ENCODE peak calls at places on chromosomes 3 and 15, in nine cellular contexts. O is breast epithelium, B is Peyer's patch, H is body of pancreas, C is heart left ventricle, K is uterus, A is IMR-90, P is sigmoid colon, I is K562. D is an unnamed sample.

GRCh38 chr3:28207000-28207733 is 34.3 kb upstream of the CMC1 start:
- DNase-seq in B (no peak), I (no peak), P (no peak), K (no peak), O (no peak), A (no peak), C (no peak), H (no peak), D (no peak)

GRCh38 chr3:153350420-153350819 is 188.4 kb downstream of the RAP2B start:
- DNase-seq in C (no peak), B (no peak), P (no peak), K (no peak), A (peak), O (no peak), H (no peak), I (no peak), D (no peak)

GRCh38 chr3:152245498-152246175 is 23.1 kb upstream of the MBNL1 start:
- DNase-seq in C (no peak), P (no peak), I (no peak), A (no peak), H (no peak), O (no peak), B (no peak), K (no peak), D (no peak)

GRCh38 chr15:76289582-76289981 is 21.7 kb downstream of the ETFA start:
- DNase-seq in H (no peak), K (no peak), B (no peak), O (no peak), C (no peak), I (peak), P (no peak), A (no peak), D (no peak)

GRCh38 chr15:29136815-29137214 is 132.8 kb downstream of the NSMCE3 start:
- DNase-seq in C (no peak), A (no peak), O (no peak), K (no peak), P (no peak), B (no peak), I (no peak), H (no peak), D (no peak)

GRCh38 chr3:40143283-40144090 is 166.0 kb upstream of the EIF1B start:
- DNase-seq in P (no peak), O (no peak), B (no peak), I (no peak), C (no peak), A (no peak), K (no peak), H (no peak), D (no peak)

GRCh38 chr15:75452364-75452967 is 976 bp upstream of the SIN3A start:
- DNase-seq in A (peak), H (peak), C (peak), P (peak), B (peak), I (no peak), O (peak), K (peak), D (peak)

GRCh38 chr15:76177491-76178040 is 117.8 kb downstream of the TMEM266 start:
- DNase-seq in A (peak), B (no peak), P (peak), K (no peak), H (no peak), O (no peak), C (peak), I (no peak), D (no peak)

GRCh38 chr15:82640672-82641071 is 6.5 kb downstream of the CPEB1 start:
- DNase-seq in I (no peak), C (no peak), O (no peak), K (no peak), B (no peak), H (no peak), P (no peak), A (no peak), D (no peak)

GRCh38 chr15:78049691-78050440 is 27.6 kb downstream of the TBC1D2B start:
- DNase-seq in A (peak), O (no peak), B (no peak), C (no peak), I (no peak), H (no peak), P (no peak), K (no peak), D (peak)

GRCh38 chr15:80596521-80596976 is 98.6 kb upstream of the ABHD17C start:
- DNase-seq in K (no peak), C (no peak), A (peak), H (no peak), B (no peak), O (no peak), I (no peak), P (no peak), D (no peak)

GRCh38 chr3:12334786-12335185 is 45.9 kb downstream of the PPARG start:
- DNase-seq in I (no peak), H (no peak), C (no peak), K (no peak), P (no peak), B (no peak), A (no peak), O (no peak), D (no peak)

GRCh38 chr3:126442099-126442848 is 33.4 kb downstream of the ZXDC start:
- DNase-seq in A (peak), B (peak), C (peak), H (peak), I (no peak), O (no peak), P (peak), K (peak), D (no peak)

GRCh38 chr3:172357850-172358754 is 90.2 kb downstream of the GHSR start:
- DNase-seq in B (no peak), I (no peak), A (peak), P (no peak), C (no peak), H (no peak), O (no peak), K (no peak), D (no peak)

GRCh38 chr3:153284282-153284938 is 122.4 kb downstream of the RAP2B start:
- DNase-seq in B (no peak), H (peak), I (no peak), C (peak), P (peak), A (peak), K (peak), O (peak), D (no peak)

GRCh38 chr3:146187334-146187950 is 26.5 kb upstream of the PLOD2 start:
- DNase-seq in H (peak), C (no peak), A (peak), K (no peak), P (no peak), O (no peak), B (no peak), I (no peak), D (no peak)

GRCh38 chr3:146503459-146504202 is 34.3 kb upstream of the PLSCR2 start:
- DNase-seq in A (peak), I (no peak), B (no peak), C (no peak), P (no peak), K (no peak), O (no peak), H (no peak), D (peak)

GRCh38 chr3:179037361-179037760 is 34.2 kb downstream of the ZMAT3 start:
- DNase-seq in C (peak), O (peak), A (peak), H (no peak), I (no peak), P (peak), B (no peak), K (peak), D (no peak)

GRCh38 chr3:20742903-20743302 is 556.9 kb upstream of the SGO1 start:
- DNase-seq in B (no peak), I (no peak), A (no peak), O (no peak), H (no peak), K (no peak), P (no peak), C (no peak), D (no peak)

GRCh38 chr15:77654975-77655374 is 22.3 kb upstream of the LINGO1 start:
- DNase-seq in O (no peak), K (no peak), I (peak), P (no peak), C (no peak), B (no peak), H (no peak), A (no peak), D (no peak)

GRCh38 chr3:183233986-183234385 is 19.1 kb upstream of the B3GNT5 start:
- DNase-seq in K (no peak), A (no peak), B (no peak), C (no peak), O (peak), P (no peak), H (no peak), I (no peak), D (no peak)

GRCh38 chr15:76199106-76200082 is 111.9 kb downstream of the ETFA start:
- DNase-seq in H (peak), P (peak), A (peak), C (peak), B (no peak), K (peak), O (no peak), I (peak), D (no peak)

DNA sequence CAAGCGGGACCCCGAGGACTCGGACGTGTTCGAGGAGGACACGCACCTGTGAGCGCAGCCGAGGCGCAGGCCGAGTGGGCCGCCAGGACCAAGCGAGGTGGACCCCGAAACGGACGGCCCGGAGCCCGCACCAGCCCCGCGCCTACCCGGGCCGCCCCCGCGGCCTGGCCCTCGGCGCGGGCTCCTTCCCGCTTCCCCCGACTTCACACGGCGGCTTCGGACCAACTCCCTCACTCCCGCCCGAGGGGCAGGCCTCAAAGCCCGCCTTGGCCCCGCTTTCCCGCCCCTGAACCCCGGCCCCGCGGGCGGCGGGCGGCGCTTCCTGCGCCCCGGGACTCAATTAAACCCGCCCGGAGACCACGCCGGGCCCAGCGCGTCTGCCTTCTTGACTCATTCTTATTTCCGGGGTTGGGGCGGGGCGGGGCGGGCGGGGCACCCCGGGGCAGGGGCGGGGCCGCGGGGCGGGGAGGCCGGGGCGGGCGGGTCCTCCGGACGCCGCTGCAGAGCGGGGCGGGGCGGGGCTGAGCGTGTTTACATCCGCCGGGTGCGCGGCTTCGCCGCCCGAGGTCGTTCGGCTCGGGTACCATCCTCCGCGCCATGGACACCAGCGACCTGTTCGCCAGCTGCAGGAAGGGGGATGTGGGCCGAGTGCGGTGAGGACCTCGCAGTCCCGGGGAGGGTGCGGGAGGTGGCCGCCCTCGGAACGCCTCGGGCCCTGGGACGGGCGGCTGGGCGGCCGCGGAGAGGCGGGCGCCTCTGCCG is at the start of gene ABTB1:
- DNase-seq in H (peak), C (peak), K (peak), B (peak), O (peak), P (peak), I (peak), A (peak), D (peak)
- TF ChIP-seq POLR2A in H (peak), C (peak), K (peak), B (peak), O (peak), P (no peak), I (peak), A (peak), D (peak)

GRCh38 chr15:88637436-88637835 is 1.4 kb upstream of the ISG20 start:
- DNase-seq in K (no peak), H (no peak), P (peak), A (no peak), B (peak), I (no peak), C (no peak), O (no peak), D (no peak)

GRCh38 chr15:88636654-88637053 is 2.2 kb upstream of the ISG20 start:
- DNase-seq in O (no peak), B (peak), P (peak), A (peak), K (no peak), C (no peak), H (no peak), I (no peak), D (no peak)

GRCh38 chr15:88636039-88636438 is 2.8 kb upstream of the ISG20 start:
- DNase-seq in A (no peak), B (peak), H (peak), C (no peak), P (no peak), I (no peak), K (no peak), O (peak), D (no peak)

GRCh38 chr15:88637841-88638625 is 783 bp upstream of the ISG20 start:
- DNase-seq in P (no peak), O (no peak), K (no peak), C (no peak), B (peak), A (no peak), I (no peak), H (peak), D (no peak)

GRCh38 chr15:88638626-88639372 is at the start of gene ISG20:
- DNase-seq in C (peak), B (peak), I (peak), H (peak), A (peak), P (peak), K (peak), O (peak), D (peak)
- TF ChIP-seq POLR2A in C (peak), B (peak), I (peak), H (peak), A (peak), P (peak), K (peak), O (peak), D (peak)

GRCh38 chr3:32495085-32495484 is 7.6 kb downstream of the CMTM6 start:
- DNase-seq in P (no peak), C (no peak), O (no peak), A (no peak), H (no peak), B (no peak), I (no peak), K (no peak), D (no peak)
- TF ChIP-seq POLR2A in P (no peak), C (no peak), O (no peak), A (no peak), H (no peak), B (no peak), I (no peak), K (no peak), D (no peak)

GRCh38 chr3:127590593-127591477 is at the start of gene TPRA1:
- DNase-seq in C (peak), O (peak), I (peak), A (peak), H (peak), K (peak), P (peak), B (peak), D (peak)
- TF ChIP-seq POLR2A in C (peak), O (no peak), I (no peak), A (peak), H (peak), K (peak), P (no peak), B (peak), D (no peak)